ENCODE peak calls at places on chromosomes 16 and 17, in five cellular contexts. A is PC-9; P is LoVo; C is CD4-positive, alpha-beta memory T cell; H is stomach. Z is an unnamed sample.

GRCh38 chr17:36527851-36528250 is 6.8 kb downstream of the MYO19 start:
- DNase-seq in A (no peak), P (no peak), C (no peak), H (no peak), Z (no peak)

GRCh38 chr17:9467518-9467917 is 108.1 kb downstream of the STX8 start:
- DNase-seq in A (no peak), P (no peak), C (no peak), H (no peak), Z (no peak)

GRCh38 chr17:283911-284675 is 68.5 kb downstream of the RPH3AL start:
- DNase-seq in A (no peak), P (no peak), C (no peak), H (no peak), Z (no peak)

GRCh38 chr16:70162041-70162451 is 11.5 kb upstream of the CLEC18C start:
- DNase-seq in A (no peak), P (peak; percentile 60), C (no peak), H (no peak), Z (no peak)

GRCh38 chr16:13697568-13697967 is 222.4 kb upstream of the ERCC4 start:
- DNase-seq in A (no peak), P (no peak), C (no peak), H (no peak), Z (no peak)

GRCh38 chr16:29645699-29646187 is 17.3 kb upstream of the SPN start:
- DNase-seq in A (no peak), P (no peak), C (no peak), H (no peak), Z (no peak)

GRCh38 chr16:28606291-28607115 is 3.3 kb downstream of the SULT1A1 start:
- DNase-seq in A (no peak), P (no peak), C (no peak), H (no peak), Z (no peak)

GRCh38 chr17:218711-219110 is 37.3 kb upstream of the DOC2B start:
- DNase-seq in A (no peak), P (no peak), C (no peak), H (no peak), Z (no peak)

GRCh38 chr17:47701603-47702002 is 7.6 kb downstream of the TBKBP1 start:
- DNase-seq in A (no peak), P (no peak), C (no peak), H (no peak), Z (no peak)

GRCh38 chr17:68053237-68054030 is 17.9 kb downstream of the KPNA2 start:
- DNase-seq in A (no peak), P (no peak), C (no peak), H (no peak), Z (no peak)

GRCh38 chr17:6473128-6473767 is 29.0 kb downstream of the PIMREG start:
- DNase-seq in A (peak; percentile 87), P (peak; percentile 76), C (peak; percentile 58), H (peak; percentile 84), Z (peak; percentile 38)

GRCh38 chr16:71230122-71230845 is at the start of gene HYDIN:
- DNase-seq in A (peak; percentile 90), P (no peak), C (no peak), H (no peak), Z (no peak)

Z was measured in central memory CD4-positive, alpha-beta T cell.